ENCODE peak calls at places on chromosomes 13 and 19, in nine cellular contexts. One of them, this sample, is unnamed.

GRCh38 chr13:93246069-93246468 is 19.5 kb downstream of the GPC6 start:
- DNase-seq in AG04450: no peak
- DNase-seq in bronchial epithelial cell: no peak
- DNase-seq in spleen: no peak
- DNase-seq in Peyer's patch: no peak
- DNase-seq in IMR-90: no peak
- DNase-seq in naive thymus-derived CD4-positive, alpha-beta T cell: no peak
- DNase-seq in choroid plexus epithelial cell: no peak
- DNase-seq in gastrocnemius medialis: no peak
- DNase-seq in this sample: no peak

GRCh38 chr19:12668937-12669271 is 2.3 kb downstream of the WDR83 start:
- DNase-seq in AG04450: peak
- DNase-seq in bronchial epithelial cell: peak
- DNase-seq in spleen: no peak
- DNase-seq in Peyer's patch: peak
- DNase-seq in IMR-90: peak
- DNase-seq in naive thymus-derived CD4-positive, alpha-beta T cell: peak
- DNase-seq in choroid plexus epithelial cell: peak
- DNase-seq in gastrocnemius medialis: peak
- DNase-seq in this sample: no peak

GRCh38 chr19:58571575-58571947 is 1.6 kb downstream of the MZF1 start:
- DNase-seq in AG04450: no peak
- DNase-seq in bronchial epithelial cell: no peak
- DNase-seq in spleen: peak
- DNase-seq in Peyer's patch: peak
- DNase-seq in IMR-90: no peak
- DNase-seq in naive thymus-derived CD4-positive, alpha-beta T cell: no peak
- DNase-seq in choroid plexus epithelial cell: no peak
- DNase-seq in gastrocnemius medialis: no peak
- DNase-seq in this sample: no peak

GRCh38 chr19:5805465-5806132 is 732 bp downstream of the NRTN start:
- DNase-seq in AG04450: no peak
- DNase-seq in bronchial epithelial cell: no peak
- DNase-seq in spleen: peak
- DNase-seq in Peyer's patch: peak
- DNase-seq in IMR-90: peak
- DNase-seq in naive thymus-derived CD4-positive, alpha-beta T cell: peak
- DNase-seq in choroid plexus epithelial cell: peak
- DNase-seq in gastrocnemius medialis: no peak
- DNase-seq in this sample: no peak

GRCh38 chr13:50677687-50678463 is 165.6 kb downstream of the DLEU7 start:
- DNase-seq in AG04450: no peak
- DNase-seq in bronchial epithelial cell: no peak
- DNase-seq in spleen: no peak
- DNase-seq in Peyer's patch: no peak
- DNase-seq in IMR-90: peak
- DNase-seq in naive thymus-derived CD4-positive, alpha-beta T cell: no peak
- DNase-seq in choroid plexus epithelial cell: no peak
- DNase-seq in gastrocnemius medialis: no peak
- DNase-seq in this sample: no peak

GRCh38 chr13:97880298-97880675 is 73.2 kb upstream of the IPO5 start:
- DNase-seq in AG04450: no peak
- DNase-seq in bronchial epithelial cell: no peak
- DNase-seq in spleen: no peak
- DNase-seq in Peyer's patch: no peak
- DNase-seq in IMR-90: no peak
- DNase-seq in naive thymus-derived CD4-positive, alpha-beta T cell: no peak
- DNase-seq in choroid plexus epithelial cell: no peak
- DNase-seq in gastrocnemius medialis: no peak
- DNase-seq in this sample: peak

GRCh38 chr13:52850396-52851152 is 2.1 kb upstream of the PCDH8 start:
- DNase-seq in AG04450: no peak
- DNase-seq in bronchial epithelial cell: peak
- DNase-seq in spleen: peak
- DNase-seq in Peyer's patch: peak
- DNase-seq in IMR-90: peak
- DNase-seq in naive thymus-derived CD4-positive, alpha-beta T cell: peak
- DNase-seq in choroid plexus epithelial cell: peak
- DNase-seq in gastrocnemius medialis: peak
- DNase-seq in this sample: no peak

GRCh38 chr13:94138831-94139230 is 340.7 kb downstream of the DCT start:
- DNase-seq in AG04450: no peak
- DNase-seq in bronchial epithelial cell: no peak
- DNase-seq in spleen: no peak
- DNase-seq in Peyer's patch: no peak
- DNase-seq in IMR-90: no peak
- DNase-seq in naive thymus-derived CD4-positive, alpha-beta T cell: no peak
- DNase-seq in choroid plexus epithelial cell: no peak
- DNase-seq in gastrocnemius medialis: no peak
- DNase-seq in this sample: no peak

GRCh38 chr19:35153701-35154534 is 617 bp upstream of the FXYD5 start:
- DNase-seq in AG04450: no peak
- DNase-seq in bronchial epithelial cell: no peak
- DNase-seq in spleen: peak
- DNase-seq in Peyer's patch: peak
- DNase-seq in IMR-90: no peak
- DNase-seq in naive thymus-derived CD4-positive, alpha-beta T cell: peak
- DNase-seq in choroid plexus epithelial cell: peak
- DNase-seq in gastrocnemius medialis: no peak
- DNase-seq in this sample: no peak

GRCh38 chr13:31725841-31726240 is 13.5 kb upstream of the RXFP2 start:
- DNase-seq in AG04450: no peak
- DNase-seq in bronchial epithelial cell: no peak
- DNase-seq in spleen: no peak
- DNase-seq in Peyer's patch: no peak
- DNase-seq in IMR-90: no peak
- DNase-seq in naive thymus-derived CD4-positive, alpha-beta T cell: no peak
- DNase-seq in choroid plexus epithelial cell: no peak
- DNase-seq in gastrocnemius medialis: no peak
- DNase-seq in this sample: no peak

GRCh38 chr19:13748169-13748884 is 16.0 kb upstream of the MRI1 start:
- DNase-seq in AG04450: no peak
- DNase-seq in bronchial epithelial cell: peak
- DNase-seq in spleen: no peak
- DNase-seq in Peyer's patch: peak
- DNase-seq in IMR-90: peak
- DNase-seq in naive thymus-derived CD4-positive, alpha-beta T cell: no peak
- DNase-seq in choroid plexus epithelial cell: peak
- DNase-seq in gastrocnemius medialis: no peak
- DNase-seq in this sample: peak

GRCh38 chr13:24032674-24033073 is 127.8 kb upstream of the SPATA13 start:
- DNase-seq in AG04450: no peak
- DNase-seq in bronchial epithelial cell: no peak
- DNase-seq in spleen: no peak
- DNase-seq in Peyer's patch: no peak
- DNase-seq in IMR-90: peak
- DNase-seq in naive thymus-derived CD4-positive, alpha-beta T cell: no peak
- DNase-seq in choroid plexus epithelial cell: peak
- DNase-seq in gastrocnemius medialis: no peak
- DNase-seq in this sample: no peak
- H3K4me3 ChIP-seq in AG04450: no peak
- H3K4me3 ChIP-seq in bronchial epithelial cell: no peak
- H3K4me3 ChIP-seq in spleen: no peak
- H3K4me3 ChIP-seq in Peyer's patch: no peak
- H3K4me3 ChIP-seq in IMR-90: no peak
- H3K4me3 ChIP-seq in naive thymus-derived CD4-positive, alpha-beta T cell: no peak
- H3K4me3 ChIP-seq in choroid plexus epithelial cell: no peak
- H3K4me3 ChIP-seq in gastrocnemius medialis: no peak
- H3K4me3 ChIP-seq in this sample: no peak

GRCh38 chr19:1213391-1214286 is 8.1 kb downstream of the STK11 start:
- DNase-seq in AG04450: no peak
- DNase-seq in bronchial epithelial cell: peak
- DNase-seq in spleen: peak
- DNase-seq in Peyer's patch: peak
- DNase-seq in IMR-90: peak
- DNase-seq in naive thymus-derived CD4-positive, alpha-beta T cell: peak
- DNase-seq in choroid plexus epithelial cell: peak
- DNase-seq in gastrocnemius medialis: peak
- DNase-seq in this sample: no peak

GRCh38 chr19:1211494-1212234 is 6.1 kb downstream of the STK11 start:
- DNase-seq in AG04450: no peak
- DNase-seq in bronchial epithelial cell: no peak
- DNase-seq in spleen: peak
- DNase-seq in Peyer's patch: no peak
- DNase-seq in IMR-90: no peak
- DNase-seq in naive thymus-derived CD4-positive, alpha-beta T cell: no peak
- DNase-seq in choroid plexus epithelial cell: no peak
- DNase-seq in gastrocnemius medialis: no peak
- DNase-seq in this sample: no peak

GRCh38 chr19:1206733-1207301 is 1.2 kb downstream of the STK11 start:
- DNase-seq in AG04450: no peak
- DNase-seq in bronchial epithelial cell: peak
- DNase-seq in spleen: peak
- DNase-seq in Peyer's patch: no peak
- DNase-seq in IMR-90: no peak
- DNase-seq in naive thymus-derived CD4-positive, alpha-beta T cell: peak
- DNase-seq in choroid plexus epithelial cell: no peak
- DNase-seq in gastrocnemius medialis: no peak
- DNase-seq in this sample: no peak

GRCh38 chr19:1206063-1206732 is 620 bp downstream of the STK11 start:
- DNase-seq in AG04450: no peak
- DNase-seq in bronchial epithelial cell: no peak
- DNase-seq in spleen: peak
- DNase-seq in Peyer's patch: no peak
- DNase-seq in IMR-90: no peak
- DNase-seq in naive thymus-derived CD4-positive, alpha-beta T cell: no peak
- DNase-seq in choroid plexus epithelial cell: no peak
- DNase-seq in gastrocnemius medialis: no peak
- DNase-seq in this sample: no peak

DNA sequence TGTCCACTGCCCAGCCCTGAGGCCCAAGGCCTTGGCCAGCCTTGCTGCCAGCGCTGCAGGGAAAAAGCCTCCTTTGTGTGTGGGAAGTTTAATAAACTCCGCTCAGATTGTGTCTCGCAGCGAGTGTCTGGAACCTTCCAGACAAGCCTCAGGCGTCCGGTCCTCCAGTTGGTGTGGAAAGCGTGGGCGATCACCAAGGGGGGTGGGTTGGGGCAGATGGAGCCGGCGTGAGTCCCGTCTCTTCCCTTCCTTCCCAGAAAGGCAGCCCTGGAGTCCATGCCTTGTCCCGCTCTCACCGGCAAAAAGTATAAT is 4.6 kb downstream of the STK11 start:
- DNase-seq in AG04450: no peak
- DNase-seq in bronchial epithelial cell: no peak
- DNase-seq in spleen: no peak
- DNase-seq in Peyer's patch: no peak
- DNase-seq in IMR-90: no peak
- DNase-seq in naive thymus-derived CD4-positive, alpha-beta T cell: no peak
- DNase-seq in choroid plexus epithelial cell: no peak
- DNase-seq in gastrocnemius medialis: no peak
- DNase-seq in this sample: no peak
- H3K4me3 ChIP-seq in AG04450: no peak
- H3K4me3 ChIP-seq in bronchial epithelial cell: no peak
- H3K4me3 ChIP-seq in spleen: no peak
- H3K4me3 ChIP-seq in Peyer's patch: no peak
- H3K4me3 ChIP-seq in IMR-90: no peak
- H3K4me3 ChIP-seq in naive thymus-derived CD4-positive, alpha-beta T cell: no peak
- H3K4me3 ChIP-seq in choroid plexus epithelial cell: no peak
- H3K4me3 ChIP-seq in gastrocnemius medialis: no peak
- H3K4me3 ChIP-seq in this sample: no peak

GRCh38 chr13:90592943-90593342 is 754.5 kb upstream of the MIR17HG start:
- DNase-seq in AG04450: no peak
- DNase-seq in bronchial epithelial cell: no peak
- DNase-seq in spleen: no peak
- DNase-seq in Peyer's patch: no peak
- DNase-seq in IMR-90: no peak
- DNase-seq in naive thymus-derived CD4-positive, alpha-beta T cell: no peak
- DNase-seq in choroid plexus epithelial cell: no peak
- DNase-seq in gastrocnemius medialis: no peak
- DNase-seq in this sample: no peak

GRCh38 chr13:90594694-90595093 is 752.8 kb upstream of the MIR17HG start:
- DNase-seq in AG04450: no peak
- DNase-seq in bronchial epithelial cell: peak
- DNase-seq in spleen: no peak
- DNase-seq in Peyer's patch: no peak
- DNase-seq in IMR-90: peak
- DNase-seq in naive thymus-derived CD4-positive, alpha-beta T cell: no peak
- DNase-seq in choroid plexus epithelial cell: peak
- DNase-seq in gastrocnemius medialis: no peak
- DNase-seq in this sample: peak

GRCh38 chr13:90591260-90591926 is 756.1 kb upstream of the MIR17HG start:
- DNase-seq in AG04450: no peak
- DNase-seq in bronchial epithelial cell: peak
- DNase-seq in spleen: no peak
- DNase-seq in Peyer's patch: no peak
- DNase-seq in IMR-90: no peak
- DNase-seq in naive thymus-derived CD4-positive, alpha-beta T cell: no peak
- DNase-seq in choroid plexus epithelial cell: peak
- DNase-seq in gastrocnemius medialis: no peak
- DNase-seq in this sample: no peak

GRCh38 chr13:90591927-90592268 is 755.6 kb upstream of the MIR17HG start:
- DNase-seq in AG04450: no peak
- DNase-seq in bronchial epithelial cell: peak
- DNase-seq in spleen: no peak
- DNase-seq in Peyer's patch: no peak
- DNase-seq in IMR-90: no peak
- DNase-seq in naive thymus-derived CD4-positive, alpha-beta T cell: no peak
- DNase-seq in choroid plexus epithelial cell: no peak
- DNase-seq in gastrocnemius medialis: no peak
- DNase-seq in this sample: no peak
- H3K4me3 ChIP-seq in AG04450: no peak
- H3K4me3 ChIP-seq in bronchial epithelial cell: no peak
- H3K4me3 ChIP-seq in spleen: no peak
- H3K4me3 ChIP-seq in Peyer's patch: no peak
- H3K4me3 ChIP-seq in IMR-90: no peak
- H3K4me3 ChIP-seq in naive thymus-derived CD4-positive, alpha-beta T cell: no peak
- H3K4me3 ChIP-seq in choroid plexus epithelial cell: no peak
- H3K4me3 ChIP-seq in gastrocnemius medialis: no peak
- H3K4me3 ChIP-seq in this sample: no peak

DNA sequence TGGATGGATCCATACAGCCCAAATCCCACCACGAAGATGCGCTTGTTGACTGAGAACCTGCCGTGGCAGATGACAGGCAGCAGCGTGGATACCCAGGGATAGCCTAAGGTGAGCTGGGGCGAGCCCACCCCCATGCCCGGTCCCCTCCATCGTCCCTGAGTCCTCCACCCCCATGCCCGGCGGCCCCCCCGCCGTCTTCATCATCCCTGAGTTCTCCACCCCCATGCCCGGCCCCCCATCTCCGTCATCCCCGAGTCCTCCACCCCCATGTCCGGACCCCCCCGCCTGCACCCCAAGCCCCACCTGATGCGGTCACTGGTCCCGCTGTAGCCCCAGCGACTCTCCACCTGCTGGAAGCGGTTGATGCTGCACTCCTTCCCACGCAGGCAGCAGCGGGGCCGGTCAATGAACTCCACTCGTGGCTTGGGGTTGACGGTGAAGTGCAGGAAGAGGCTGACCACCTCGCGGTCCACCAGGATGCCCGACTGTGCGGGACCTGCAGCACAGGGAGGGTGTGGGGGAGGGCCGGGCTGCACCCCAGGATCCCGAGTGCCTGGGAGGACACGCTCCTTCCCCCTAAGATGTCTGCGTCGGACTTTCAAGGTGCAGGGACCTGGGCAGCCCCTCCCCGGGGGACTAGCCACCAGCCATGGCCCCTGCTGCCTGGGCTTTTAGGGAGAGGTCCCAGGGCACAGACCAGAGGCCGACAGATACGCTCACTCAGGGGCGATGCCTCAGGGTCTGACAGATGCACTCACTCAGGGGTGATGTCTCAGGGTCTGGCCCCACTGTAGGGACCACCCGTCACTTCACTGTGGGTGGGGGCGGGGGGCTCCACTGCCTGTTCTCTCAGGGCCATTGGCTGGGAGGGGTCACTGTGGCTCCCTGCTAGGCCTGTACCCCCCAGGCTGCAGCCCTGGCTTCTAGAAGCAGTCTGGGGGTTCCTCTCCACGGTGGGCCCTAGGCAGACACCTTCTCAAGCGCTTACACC is 28.0 kb downstream of the BTBD2 start:
- DNase-seq in AG04450: no peak
- DNase-seq in bronchial epithelial cell: no peak
- DNase-seq in spleen: peak
- DNase-seq in Peyer's patch: no peak
- DNase-seq in IMR-90: no peak
- DNase-seq in naive thymus-derived CD4-positive, alpha-beta T cell: no peak
- DNase-seq in choroid plexus epithelial cell: peak
- DNase-seq in gastrocnemius medialis: no peak
- DNase-seq in this sample: no peak
- H3K4me3 ChIP-seq in AG04450: no peak
- H3K4me3 ChIP-seq in bronchial epithelial cell: no peak
- H3K4me3 ChIP-seq in spleen: no peak
- H3K4me3 ChIP-seq in Peyer's patch: no peak
- H3K4me3 ChIP-seq in IMR-90: no peak
- H3K4me3 ChIP-seq in naive thymus-derived CD4-positive, alpha-beta T cell: no peak
- H3K4me3 ChIP-seq in choroid plexus epithelial cell: no peak
- H3K4me3 ChIP-seq in gastrocnemius medialis: no peak
- H3K4me3 ChIP-seq in this sample: no peak

This sample was measured in AG09309.